ENCODE peak calls at places on chromosomes 7 and 10, in eight cellular contexts. Z is GM23248, T is SK-N-SH, D is OCI-LY7, S is HCT116, Q is hepatocyte, K is PC-3, F is MM.1S. L is an unnamed sample.

GRCh38 chr7:116834815-116835533 is 27.4 kb upstream of the CAPZA2 start:
- DNase-seq in F (no peak), Q (peak), S (no peak), K (peak), Z (peak), D (no peak), T (no peak), L (no peak)

GRCh38 chr7:39219869-39220268 is 242.2 kb downstream of the POU6F2 start:
- DNase-seq in S (no peak), F (no peak), D (no peak), K (no peak), Z (no peak), T (no peak), Q (no peak), L (no peak)

GRCh38 chr7:112546723-112547513 is 66.1 kb downstream of the LSMEM1 start:
- DNase-seq in K (no peak), S (no peak), Z (no peak), D (peak), F (no peak), Q (no peak), T (peak), L (peak)

GRCh38 chr7:134842062-134842461 is 62.6 kb downstream of the CALD1 start:
- DNase-seq in D (no peak), S (no peak), F (no peak), K (no peak), Q (no peak), T (no peak), Z (no peak), L (no peak)

GRCh38 chr10:60842694-60843093 is 64.4 kb downstream of the CDK1 start:
- DNase-seq in Z (no peak), S (no peak), F (no peak), Q (no peak), T (no peak), D (no peak), K (no peak), L (no peak)

GRCh38 chr7:139116999-139117398 is 7.5 kb upstream of the ZC3HAV1 start:
- DNase-seq in F (no peak), D (no peak), Q (no peak), T (no peak), K (peak), S (no peak), Z (no peak), L (no peak)

GRCh38 chr10:57294698-57295097 is 933.6 kb upstream of the ZWINT start:
- DNase-seq in K (no peak), F (peak), Z (no peak), Q (no peak), S (no peak), D (peak), T (no peak), L (no peak)

GRCh38 chr10:57898231-57898630 is 369.5 kb downstream of the IPMK start:
- DNase-seq in T (no peak), K (peak), S (no peak), F (peak), D (no peak), Q (peak), Z (no peak), L (peak)

GRCh38 chr7:40546616-40547501 is 412.1 kb downstream of the SUGCT start:
- DNase-seq in Z (peak), T (no peak), K (peak), D (no peak), F (no peak), S (no peak), Q (no peak), L (no peak)

GRCh38 chr10:115030483-115031200 is 62.5 kb upstream of the ATRNL1 start:
- DNase-seq in D (no peak), S (no peak), K (no peak), F (no peak), Q (no peak), T (peak), Z (no peak), L (no peak)

GRCh38 chr10:123808873-123809272 is 82.7 kb downstream of the CPXM2 start:
- DNase-seq in F (no peak), D (no peak), Z (peak), Q (no peak), S (peak), K (peak), T (no peak), L (no peak)

GRCh38 chr10:90007226-90007625 is 305.8 kb downstream of the KIF20B start:
- DNase-seq in K (peak), F (no peak), Q (no peak), S (no peak), D (no peak), Z (peak), T (no peak), L (no peak)

GRCh38 chr10:70551491-70551890 is 51.0 kb downstream of the PRF1 start:
- DNase-seq in Q (no peak), D (no peak), F (no peak), K (no peak), Z (no peak), S (no peak), T (no peak), L (no peak)

GRCh38 chr7:137462074-137462715 is 118.7 kb upstream of the PTN start:
- DNase-seq in Q (no peak), S (no peak), K (peak), Z (peak), T (no peak), F (no peak), D (no peak), L (no peak)

GRCh38 chr10:64115913-64116643 is 594.9 kb downstream of the REEP3 start:
- DNase-seq in F (peak), Q (peak), T (peak), Z (peak), S (no peak), D (peak), K (peak), L (peak)

GRCh38 chr7:98866341-98866740 is 3.5 kb downstream of the TMEM130 start:
- DNase-seq in S (no peak), Q (no peak), K (no peak), F (no peak), T (no peak), D (no peak), Z (no peak), L (no peak)

GRCh38 chr7:69173341-69173740 is 424.9 kb upstream of the AUTS2 start:
- DNase-seq in K (no peak), S (no peak), F (no peak), D (no peak), Q (no peak), Z (no peak), T (no peak), L (no peak)

GRCh38 chr7:121401896-121402295 is 5.8 kb upstream of the FAM3C start:
- DNase-seq in F (no peak), T (no peak), D (no peak), S (no peak), K (peak), Q (no peak), Z (no peak), L (no peak)

GRCh38 chr10:118528426-118528825 is 67.0 kb downstream of the PRLHR start:
- DNase-seq in Z (no peak), S (no peak), F (no peak), K (no peak), Q (no peak), D (no peak), T (no peak), L (no peak)

DNA sequence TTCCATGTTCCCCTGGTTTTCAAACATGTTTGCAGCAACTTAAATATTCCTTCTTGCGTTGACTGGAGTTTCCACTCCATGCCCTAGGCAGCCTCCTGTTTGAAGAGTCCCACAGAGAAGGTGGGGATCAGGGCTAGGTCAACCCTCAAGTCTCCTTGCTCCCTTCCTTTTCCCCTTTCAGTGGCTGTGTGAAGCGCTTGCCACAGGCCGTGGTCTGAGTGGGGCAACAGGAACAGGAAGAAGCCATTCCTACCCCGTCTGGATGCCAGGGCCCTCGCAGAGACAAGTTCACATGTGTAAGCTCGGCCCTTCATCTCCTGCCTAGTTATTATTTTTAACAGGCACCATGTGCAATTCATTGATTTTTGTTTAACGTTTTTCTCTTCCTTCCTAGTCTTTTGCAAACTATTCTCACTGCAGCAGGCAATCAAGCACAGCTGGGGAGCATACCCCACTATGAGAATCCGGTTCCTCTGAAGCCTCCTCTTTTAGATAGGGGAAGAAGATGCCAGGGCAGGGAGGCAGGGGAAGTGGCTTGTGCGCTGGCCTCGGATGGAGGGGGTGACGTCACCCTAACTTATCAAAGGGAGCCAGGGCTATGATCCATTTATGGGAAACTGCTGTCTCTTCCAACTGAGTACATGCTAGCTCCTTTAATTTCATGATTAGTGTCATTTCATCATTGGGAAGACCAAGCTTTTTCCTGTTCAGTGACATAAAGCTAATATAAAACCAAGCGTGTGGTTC is 64.2 kb downstream of the PRLHR start:
- DNase-seq in T (no peak), Z (peak), F (no peak), Q (no peak), S (no peak), D (no peak), K (no peak), L (no peak)
- TF ChIP-seq EZH2phosphoT487 in T (no peak), Z (no peak), F (no peak), Q (no peak), S (no peak), D (no peak), K (no peak), L (no peak)

GRCh38 chr10:52452600-52453493 is 138.8 kb downstream of the DKK1 start:
- DNase-seq in F (peak), K (peak), S (no peak), Z (no peak), T (no peak), D (no peak), Q (no peak), L (peak)
- H2AFZ ChIP-seq in F (no peak), K (peak), S (no peak), Z (peak), T (peak), D (no peak), Q (no peak), L (no peak)

GRCh38 chr7:12727455-12728191 is 40.2 kb downstream of the ARL4A start:
- DNase-seq in S (no peak), Z (peak), Q (no peak), F (no peak), D (no peak), K (no peak), T (no peak), L (no peak)
- H3K27ac ChIP-seq in S (no peak), Z (no peak), Q (no peak), F (no peak), D (no peak), K (no peak), T (no peak), L (no peak)

GRCh38 chr7:82049442-82049841 is 279.6 kb upstream of the HGF start:
- DNase-seq in F (no peak), D (no peak), T (peak), Q (peak), S (no peak), Z (peak), K (peak), L (no peak)
- TF ChIP-seq EZH2phosphoT487 in F (no peak), D (no peak), T (no peak), Q (no peak), S (no peak), Z (no peak), K (no peak), L (no peak)

GRCh38 chr10:31754803-31755624 is 173.6 kb downstream of the ARHGAP12 start:
- DNase-seq in S (no peak), F (no peak), T (no peak), Z (peak), D (no peak), K (peak), Q (no peak), L (peak)
- H2AFZ ChIP-seq in S (peak), F (no peak), T (no peak), Z (peak), D (no peak), K (peak), Q (no peak), L (no peak)

GRCh38 chr10:126908225-126908624 is 3.0 kb downstream of the DOCK1 start:
- DNase-seq in T (no peak), D (no peak), K (no peak), S (no peak), F (no peak), Q (no peak), Z (peak), L (no peak)
- H3K27ac ChIP-seq in T (no peak), D (no peak), K (no peak), S (no peak), F (no peak), Q (no peak), Z (peak), L (no peak)

GRCh38 chr7:19725770-19726169 is 16.9 kb upstream of the POLR1F start:
- DNase-seq in F (no peak), K (peak), T (no peak), S (no peak), D (no peak), Z (no peak), Q (no peak), L (no peak)

DNA sequence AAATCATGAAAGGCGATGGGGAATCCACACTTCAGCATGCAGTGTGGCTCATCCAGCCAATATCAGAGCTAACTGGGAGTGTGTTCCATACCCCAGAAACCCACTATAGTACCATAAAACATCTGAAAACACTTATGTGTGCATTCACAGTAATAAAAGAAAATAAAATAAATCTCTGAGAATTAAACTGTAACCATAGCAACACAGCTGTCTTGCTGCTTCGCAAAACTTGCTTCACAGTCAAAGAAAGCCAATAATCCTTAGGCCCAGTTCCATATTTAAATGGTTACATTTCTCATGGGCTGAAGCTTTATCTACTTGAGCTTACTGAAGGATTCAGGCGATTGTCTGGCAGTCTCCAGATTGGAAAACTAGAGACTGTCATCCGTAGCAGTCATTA is 19.9 kb upstream of the POLR1F start:
- DNase-seq in S (no peak), K (no peak), Q (no peak), T (no peak), Z (no peak), D (no peak), F (no peak), L (no peak)
- TF ChIP-seq EZH2phosphoT487 in S (no peak), K (no peak), Q (no peak), T (no peak), Z (no peak), D (no peak), F (no peak), L (no peak)